ENCODE peak calls at places on chromosomes 12 and 14, in five cellular contexts. One of them, this sample, is unnamed.

GRCh38 chr14:69990319-69990718 is 111.1 kb downstream of the SMOC1 start:
- DNase-seq in AG04449: no peak
- DNase-seq in progenitor cell of endocrine pancreas: no peak
- DNase-seq in retinal pigment epithelial cell: no peak
- DNase-seq in lower leg skin: no peak
- DNase-seq in this sample: no peak

GRCh38 chr14:72603639-72604038 is 290.3 kb downstream of the DPF3 start:
- DNase-seq in AG04449: peak
- DNase-seq in progenitor cell of endocrine pancreas: no peak
- DNase-seq in retinal pigment epithelial cell: no peak
- DNase-seq in lower leg skin: no peak
- DNase-seq in this sample: no peak

GRCh38 chr14:95338436-95338835 is 18.7 kb upstream of the CLMN start:
- DNase-seq in AG04449: no peak
- DNase-seq in progenitor cell of endocrine pancreas: no peak
- DNase-seq in retinal pigment epithelial cell: no peak
- DNase-seq in lower leg skin: no peak
- DNase-seq in this sample: no peak

GRCh38 chr12:94435511-94435927 is 24.1 kb downstream of the CEP83 start:
- DNase-seq in AG04449: no peak
- DNase-seq in progenitor cell of endocrine pancreas: no peak
- DNase-seq in retinal pigment epithelial cell: no peak
- DNase-seq in lower leg skin: no peak
- DNase-seq in this sample: no peak

GRCh38 chr12:12616512-12617275 is 5.0 kb downstream of the CREBL2 start:
- DNase-seq in AG04449: no peak
- DNase-seq in progenitor cell of endocrine pancreas: no peak
- DNase-seq in retinal pigment epithelial cell: no peak
- DNase-seq in lower leg skin: no peak
- DNase-seq in this sample: no peak

GRCh38 chr14:33879684-33880286 is 71.1 kb downstream of the EGLN3 start:
- DNase-seq in AG04449: no peak
- DNase-seq in progenitor cell of endocrine pancreas: no peak
- DNase-seq in retinal pigment epithelial cell: no peak
- DNase-seq in lower leg skin: no peak
- DNase-seq in this sample: no peak

GRCh38 chr14:100223332-100224171 is 15.4 kb upstream of the YY1 start:
- DNase-seq in AG04449: no peak
- DNase-seq in progenitor cell of endocrine pancreas: no peak
- DNase-seq in retinal pigment epithelial cell: peak
- DNase-seq in lower leg skin: no peak
- DNase-seq in this sample: no peak

GRCh38 chr12:93751864-93752610 is 74.9 kb downstream of the CRADD start:
- DNase-seq in AG04449: peak
- DNase-seq in progenitor cell of endocrine pancreas: no peak
- DNase-seq in retinal pigment epithelial cell: no peak
- DNase-seq in lower leg skin: no peak
- DNase-seq in this sample: no peak

GRCh38 chr14:93219103-93219726 is 12.2 kb downstream of the UBR7 start:
- DNase-seq in AG04449: no peak
- DNase-seq in progenitor cell of endocrine pancreas: no peak
- DNase-seq in retinal pigment epithelial cell: no peak
- DNase-seq in lower leg skin: peak
- DNase-seq in this sample: peak

GRCh38 chr14:82528011-82528410 is 994.4 kb upstream of the SEL1L start:
- DNase-seq in AG04449: no peak
- DNase-seq in progenitor cell of endocrine pancreas: no peak
- DNase-seq in retinal pigment epithelial cell: no peak
- DNase-seq in lower leg skin: no peak
- DNase-seq in this sample: no peak

GRCh38 chr12:106342397-106343212 is 14.9 kb upstream of the POLR3B start:
- DNase-seq in AG04449: no peak
- DNase-seq in progenitor cell of endocrine pancreas: no peak
- DNase-seq in retinal pigment epithelial cell: no peak
- DNase-seq in lower leg skin: peak
- DNase-seq in this sample: peak

GRCh38 chr14:51566831-51567582 is 84.7 kb upstream of the FRMD6 start:
- DNase-seq in AG04449: no peak
- DNase-seq in progenitor cell of endocrine pancreas: no peak
- DNase-seq in retinal pigment epithelial cell: no peak
- DNase-seq in lower leg skin: no peak
- DNase-seq in this sample: no peak

GRCh38 chr12:94571556-94571955 is 78.8 kb downstream of the TMCC3 start:
- DNase-seq in AG04449: no peak
- DNase-seq in progenitor cell of endocrine pancreas: no peak
- DNase-seq in retinal pigment epithelial cell: peak
- DNase-seq in lower leg skin: no peak
- DNase-seq in this sample: peak

GRCh38 chr14:50452979-50453705 is 56.5 kb upstream of the CDKL1 start:
- DNase-seq in AG04449: peak
- DNase-seq in progenitor cell of endocrine pancreas: no peak
- DNase-seq in retinal pigment epithelial cell: peak
- DNase-seq in lower leg skin: no peak
- DNase-seq in this sample: peak

GRCh38 chr12:117671734-117672133 is 297.1 kb downstream of the KSR2 start:
- DNase-seq in AG04449: no peak
- DNase-seq in progenitor cell of endocrine pancreas: peak
- DNase-seq in retinal pigment epithelial cell: no peak
- DNase-seq in lower leg skin: no peak
- DNase-seq in this sample: peak

GRCh38 chr12:110071967-110072366 is 23.6 kb upstream of the C12orf76 start:
- DNase-seq in AG04449: no peak
- DNase-seq in progenitor cell of endocrine pancreas: no peak
- DNase-seq in retinal pigment epithelial cell: no peak
- DNase-seq in lower leg skin: no peak
- DNase-seq in this sample: no peak

GRCh38 chr14:67426161-67426560 is 14.2 kb upstream of the PLEK2 start:
- DNase-seq in AG04449: no peak
- DNase-seq in progenitor cell of endocrine pancreas: no peak
- DNase-seq in retinal pigment epithelial cell: no peak
- DNase-seq in lower leg skin: no peak
- DNase-seq in this sample: no peak

GRCh38 chr12:12628013-12628412 is 16.3 kb downstream of the CREBL2 start:
- DNase-seq in AG04449: no peak
- DNase-seq in progenitor cell of endocrine pancreas: no peak
- DNase-seq in retinal pigment epithelial cell: no peak
- DNase-seq in lower leg skin: no peak
- DNase-seq in this sample: peak

GRCh38 chr14:89563503-89563902 is 146.5 kb upstream of the FOXN3 start:
- DNase-seq in AG04449: no peak
- DNase-seq in progenitor cell of endocrine pancreas: no peak
- DNase-seq in retinal pigment epithelial cell: no peak
- DNase-seq in lower leg skin: no peak
- DNase-seq in this sample: no peak

GRCh38 chr12:80632835-80633234 is 74.6 kb upstream of the MYF6 start:
- DNase-seq in AG04449: no peak
- DNase-seq in progenitor cell of endocrine pancreas: no peak
- DNase-seq in retinal pigment epithelial cell: no peak
- DNase-seq in lower leg skin: no peak
- DNase-seq in this sample: peak

GRCh38 chr12:3959799-3960560 is 86.8 kb upstream of the PARP11 start:
- DNase-seq in AG04449: no peak
- DNase-seq in progenitor cell of endocrine pancreas: no peak
- DNase-seq in retinal pigment epithelial cell: no peak
- DNase-seq in lower leg skin: no peak
- DNase-seq in this sample: no peak

GRCh38 chr14:54420478-54421116 is 20.6 kb downstream of the CNIH1 start:
- DNase-seq in AG04449: no peak
- DNase-seq in progenitor cell of endocrine pancreas: no peak
- DNase-seq in retinal pigment epithelial cell: no peak
- DNase-seq in lower leg skin: no peak
- DNase-seq in this sample: peak

GRCh38 chr14:74620497-74620921 is 8.5 kb upstream of the LTBP2 start:
- DNase-seq in AG04449: peak
- DNase-seq in progenitor cell of endocrine pancreas: no peak
- DNase-seq in retinal pigment epithelial cell: peak
- DNase-seq in lower leg skin: no peak
- DNase-seq in this sample: peak

GRCh38 chr12:88552672-88553079 is 27.6 kb downstream of the KITLG start:
- DNase-seq in AG04449: peak
- DNase-seq in progenitor cell of endocrine pancreas: no peak
- DNase-seq in retinal pigment epithelial cell: no peak
- DNase-seq in lower leg skin: no peak
- DNase-seq in this sample: peak

GRCh38 chr12:67514502-67514901 is 134.0 kb upstream of the DYRK2 start:
- DNase-seq in AG04449: no peak
- DNase-seq in progenitor cell of endocrine pancreas: no peak
- DNase-seq in retinal pigment epithelial cell: no peak
- DNase-seq in lower leg skin: no peak
- DNase-seq in this sample: no peak

GRCh38 chr14:97267509-97267908 is 470.3 kb downstream of the VRK1 start:
- DNase-seq in AG04449: no peak
- DNase-seq in progenitor cell of endocrine pancreas: no peak
- DNase-seq in retinal pigment epithelial cell: peak
- DNase-seq in lower leg skin: no peak
- DNase-seq in this sample: peak

GRCh38 chr12:42161529-42161928 is 16.9 kb upstream of the GXYLT1 start:
- DNase-seq in AG04449: no peak
- DNase-seq in progenitor cell of endocrine pancreas: no peak
- DNase-seq in retinal pigment epithelial cell: no peak
- DNase-seq in lower leg skin: no peak
- DNase-seq in this sample: no peak

DNA sequence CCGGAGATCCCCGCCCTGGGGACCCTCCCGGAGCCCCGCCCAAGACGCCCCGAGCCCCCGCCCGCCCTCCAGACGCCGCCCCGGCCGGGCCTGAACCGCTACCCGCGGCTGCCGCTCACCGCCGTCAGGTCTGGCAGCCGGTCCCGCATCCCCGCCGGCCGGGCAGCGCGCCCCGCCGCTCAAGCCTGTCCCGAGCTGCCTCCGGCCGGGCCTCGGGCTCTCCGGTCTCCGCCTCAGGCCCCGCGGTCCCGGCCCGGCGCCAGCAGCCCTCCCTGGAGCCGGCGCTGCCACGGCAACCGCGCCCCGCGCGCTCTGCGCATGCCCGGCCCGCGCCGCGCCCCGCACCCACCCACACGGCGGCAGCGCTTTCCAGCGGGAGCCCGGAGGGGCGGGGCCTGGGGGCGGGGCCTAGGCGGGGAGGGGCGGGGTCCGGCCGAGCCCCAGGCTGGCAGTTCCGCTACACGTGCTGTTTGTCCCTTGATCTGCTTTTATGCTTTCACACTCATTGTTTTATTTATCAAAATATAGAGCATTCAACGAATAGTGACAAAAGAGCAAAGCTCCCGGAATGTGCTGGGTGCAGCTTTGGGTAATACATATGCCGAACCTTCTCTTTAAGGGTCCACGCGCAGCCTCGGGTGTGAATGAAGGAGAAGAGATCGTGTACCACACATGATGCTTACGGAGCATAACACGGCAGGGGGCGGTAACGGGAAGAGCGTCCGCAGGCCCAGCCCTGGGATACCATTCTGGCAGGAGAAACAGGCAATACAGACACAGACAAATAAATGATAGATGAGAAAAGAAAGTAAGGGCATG is at the start of gene STX2:
- DNase-seq in AG04449: no peak
- DNase-seq in progenitor cell of endocrine pancreas: peak
- DNase-seq in retinal pigment epithelial cell: peak
- DNase-seq in lower leg skin: peak
- DNase-seq in this sample: peak
- TF ChIP-seq CTCF in AG04449: peak
- TF ChIP-seq CTCF in progenitor cell of endocrine pancreas: no peak
- TF ChIP-seq CTCF in retinal pigment epithelial cell: peak
- TF ChIP-seq CTCF in lower leg skin: no peak
- TF ChIP-seq CTCF in this sample: peak

DNA sequence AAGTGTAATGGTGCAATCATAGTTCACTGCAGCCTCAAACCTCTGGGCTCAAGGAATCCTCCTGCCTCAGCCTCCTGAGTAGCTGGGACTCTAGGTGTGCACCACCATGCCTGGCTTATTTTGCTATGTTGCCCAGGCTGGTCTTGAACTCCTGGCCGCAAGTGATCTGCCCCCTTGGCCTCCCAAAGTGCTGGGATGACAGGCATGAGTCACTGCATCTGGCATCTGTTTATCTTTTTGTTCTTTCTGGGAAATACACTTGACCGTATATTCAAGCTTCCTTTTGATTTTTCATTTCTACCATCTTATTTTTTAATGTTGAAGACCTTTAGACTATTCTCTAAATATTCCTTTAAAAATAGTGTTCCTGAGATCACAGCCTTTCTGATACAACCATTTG is 82.4 kb upstream of the OSBPL8 start:
- DNase-seq in AG04449: no peak
- DNase-seq in progenitor cell of endocrine pancreas: no peak
- DNase-seq in retinal pigment epithelial cell: no peak
- DNase-seq in lower leg skin: no peak
- DNase-seq in this sample: no peak
- TF ChIP-seq CTCF in AG04449: no peak
- TF ChIP-seq CTCF in progenitor cell of endocrine pancreas: no peak
- TF ChIP-seq CTCF in retinal pigment epithelial cell: no peak
- TF ChIP-seq CTCF in lower leg skin: no peak
- TF ChIP-seq CTCF in this sample: no peak

GRCh38 chr12:49720214-49720613 is 13.0 kb upstream of the FMNL3 start:
- DNase-seq in AG04449: no peak
- DNase-seq in progenitor cell of endocrine pancreas: no peak
- DNase-seq in retinal pigment epithelial cell: no peak
- DNase-seq in lower leg skin: no peak
- DNase-seq in this sample: no peak
- TF ChIP-seq CTCF in AG04449: no peak
- TF ChIP-seq CTCF in progenitor cell of endocrine pancreas: no peak
- TF ChIP-seq CTCF in retinal pigment epithelial cell: peak
- TF ChIP-seq CTCF in lower leg skin: no peak
- TF ChIP-seq CTCF in this sample: no peak

GRCh38 chr12:54658306-54659264 is 10.4 kb upstream of the DCD start:
- DNase-seq in AG04449: no peak
- DNase-seq in progenitor cell of endocrine pancreas: peak
- DNase-seq in retinal pigment epithelial cell: no peak
- DNase-seq in lower leg skin: no peak
- DNase-seq in this sample: peak
- TF ChIP-seq CTCF in AG04449: peak
- TF ChIP-seq CTCF in progenitor cell of endocrine pancreas: peak
- TF ChIP-seq CTCF in retinal pigment epithelial cell: peak
- TF ChIP-seq CTCF in lower leg skin: no peak
- TF ChIP-seq CTCF in this sample: peak

DNA sequence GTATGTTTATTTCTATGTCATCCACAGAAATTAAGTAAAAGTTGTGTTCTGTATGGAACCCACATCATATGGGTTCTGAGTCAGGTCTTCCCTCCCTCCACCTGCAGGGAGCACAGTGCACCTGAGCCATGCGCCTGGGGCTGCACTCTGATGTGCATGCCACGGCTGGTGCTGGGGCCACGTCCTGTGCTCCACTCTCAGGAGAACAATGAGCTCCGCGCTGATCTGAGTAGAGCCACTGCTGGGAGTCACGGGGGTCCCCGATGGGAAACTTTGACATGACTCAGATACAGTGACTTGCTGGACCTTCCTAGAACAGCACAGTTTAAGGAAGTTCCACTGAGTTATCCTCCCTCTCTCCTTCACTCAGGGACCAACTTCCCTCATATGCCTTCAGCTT is 683.4 kb downstream of the TMEM121 start:
- DNase-seq in AG04449: no peak
- DNase-seq in progenitor cell of endocrine pancreas: no peak
- DNase-seq in retinal pigment epithelial cell: no peak
- DNase-seq in lower leg skin: no peak
- DNase-seq in this sample: no peak
- TF ChIP-seq CTCF in AG04449: no peak
- TF ChIP-seq CTCF in progenitor cell of endocrine pancreas: no peak
- TF ChIP-seq CTCF in retinal pigment epithelial cell: no peak
- TF ChIP-seq CTCF in lower leg skin: no peak
- TF ChIP-seq CTCF in this sample: no peak